ENCODE peak calls at places on chromosomes 1 and 21, in eight cellular contexts. E is NCI-H1105 treated with DMSO at 0.1 percent for 48 hours, X is NCI-H748 treated with DMSO at 0.1 percent for 48 hours, L is NCI-H524, D is HEK293T, Z is DND-41, N is hippocampal formation, W is Calu3. P is an unnamed sample.

GRCh38 chr1:241271427-241271826 is 85.6 kb downstream of the RGS7 start:
- DNase-seq in E (no peak), X (peak; percentile 18), L (no peak), D (no peak), Z (no peak), N (no peak), W (peak; percentile 51), P (no peak)

GRCh38 chr1:21755067-21755466 is 27.9 kb downstream of the USP48 start:
- DNase-seq in E (no peak), X (no peak), L (no peak), D (no peak), Z (no peak), N (no peak), W (no peak), P (no peak)

GRCh38 chr1:229300099-229300757 is 29.3 kb downstream of the RAB4A start:
- DNase-seq in E (no peak), X (no peak), L (no peak), D (no peak), Z (no peak), N (no peak), W (no peak), P (no peak)

GRCh38 chr1:235642021-235642942 is 7.3 kb downstream of the GNG4 start:
- DNase-seq in E (peak; percentile 56), X (no peak), L (no peak), D (no peak), Z (peak; percentile 86), N (no peak), W (peak; percentile 71), P (no peak)

GRCh38 chr1:9892563-9893528 is 17.2 kb downstream of the CTNNBIP1 start:
- DNase-seq in E (no peak), X (no peak), L (no peak), D (no peak), Z (peak; percentile 37), N (no peak), W (peak; percentile 50), P (peak; percentile 80)

GRCh38 chr1:66070491-66070890 is 277.8 kb downstream of the PDE4B start:
- DNase-seq in E (no peak), X (no peak), L (no peak), D (no peak), Z (no peak), N (no peak), W (no peak), P (no peak)

GRCh38 chr1:18651727-18652126 is 21.1 kb downstream of the PAX7 start:
- DNase-seq in E (peak; percentile 16), X (no peak), L (no peak), D (no peak), Z (peak; percentile 43), N (no peak), W (no peak), P (no peak)

GRCh38 chr1:6162773-6163172 is 17.3 kb downstream of the CHD5 start:
- DNase-seq in E (peak; percentile 92), X (no peak), L (peak; percentile 45), D (peak; percentile 47), Z (no peak), N (no peak), W (peak; percentile 39), P (peak; percentile 69)

GRCh38 chr1:19374402-19374801 is 62.3 kb downstream of the SLC66A1 start:
- DNase-seq in E (no peak), X (no peak), L (no peak), D (no peak), Z (no peak), N (no peak), W (no peak), P (no peak)

GRCh38 chr1:98468111-98468717 is 193.3 kb upstream of the SNX7 start:
- DNase-seq in E (peak; percentile 62), X (peak; percentile 37), L (no peak), D (peak; percentile 39), Z (peak; percentile 37), N (peak; percentile 34), W (peak; percentile 9), P (peak; percentile 41)

GRCh38 chr21:27954806-27955205 is 987.9 kb upstream of the ADAMTS5 start:
- DNase-seq in E (no peak), X (no peak), L (no peak), D (no peak), Z (peak; percentile 5), N (peak; percentile 23), W (no peak), P (no peak)